ENCODE peak calls at places on chromosome 7, in four cellular contexts. F is substantia nigra, K is astrocyte, H is aorta. B is an unnamed sample.

GRCh38 chr7:25537678-25538375 is 309.5 kb upstream of the NPVF start:
- DNase-seq in K (no peak), H (peak), F (no peak), B (no peak)

GRCh38 chr7:50303894-50304157 is 690 bp upstream of the IKZF1 start:
- DNase-seq in H (no peak), K (no peak), F (no peak), B (no peak)

GRCh38 chr7:135716677-135717238 is 11.2 kb downstream of the SLC13A4 start:
- DNase-seq in K (peak), H (no peak), F (no peak), B (no peak)

GRCh38 chr7:143490719-143491306 is 13.1 kb downstream of the TAS2R41 start:
- DNase-seq in F (no peak), H (no peak), K (no peak), B (no peak)

GRCh38 chr7:153258686-153259085 is 499.1 kb downstream of the ACTR3B start:
- DNase-seq in F (no peak), K (no peak), H (no peak), B (no peak)

GRCh38 chr7:155371331-155371883 is 73.7 kb downstream of the INSIG1 start:
- DNase-seq in F (no peak), H (peak), K (no peak), B (no peak)

GRCh38 chr7:127383123-127383835 is 9.2 kb downstream of the ZNF800 start:
- DNase-seq in F (no peak), K (peak), H (no peak), B (no peak)

GRCh38 chr7:117172283-117172682 is 150.6 kb downstream of the WNT2 start:
- DNase-seq in H (no peak), F (no peak), K (no peak), B (no peak)

GRCh38 chr7:137916980-137917645 is 70.3 kb upstream of the DGKI start:
- DNase-seq in F (no peak), H (no peak), K (no peak), B (no peak)

GRCh38 chr7:54904986-54905385 is 113.8 kb upstream of the EGFR start:
- DNase-seq in F (no peak), H (no peak), K (no peak), B (no peak)

GRCh38 chr7:73577627-73578341 is 595 bp downstream of the TBL2 start:
- DNase-seq in H (no peak), K (no peak), F (no peak), B (no peak)

GRCh38 chr7:81161459-81162075 is 242.7 kb upstream of the SEMA3C start:
- DNase-seq in F (no peak), K (peak), H (no peak), B (no peak)

GRCh38 chr7:124552217-124552616 is 213.4 kb downstream of the GPR37 start:
- DNase-seq in K (no peak), H (no peak), F (no peak), B (no peak)

GRCh38 chr7:44768663-44769361 is 20.2 kb downstream of the ZMIZ2 start:
- DNase-seq in K (no peak), F (no peak), H (no peak), B (no peak)
- H3K27ac ChIP-seq in K (no peak), F (peak), H (no peak), B (peak)

GRCh38 chr7:30863694-30864011 is 48.0 kb upstream of the AQP1 start:
- DNase-seq in H (no peak), F (no peak), K (peak), B (no peak)
- H3K27ac ChIP-seq in H (peak), F (no peak), K (no peak), B (no peak)

GRCh38 chr7:22216832-22217475 is 140.0 kb downstream of the RAPGEF5 start:
- DNase-seq in F (no peak), K (no peak), H (no peak), B (no peak)

GRCh38 chr7:22216309-22216708 is 140.6 kb downstream of the RAPGEF5 start:
- DNase-seq in K (no peak), F (no peak), H (no peak), B (no peak)

GRCh38 chr7:22220947-22221346 is 136.0 kb downstream of the RAPGEF5 start:
- DNase-seq in K (no peak), H (no peak), F (no peak), B (no peak)

GRCh38 chr7:22219036-22219435 is 137.9 kb downstream of the RAPGEF5 start:
- DNase-seq in K (no peak), H (no peak), F (peak), B (peak)

GRCh38 chr7:22219739-22220493 is 137.0 kb downstream of the RAPGEF5 start:
- DNase-seq in H (no peak), F (no peak), K (no peak), B (no peak)
- H3K27ac ChIP-seq in H (peak), F (peak), K (no peak), B (peak)

GRCh38 chr7:133060016-133060415 is 21.9 kb downstream of the CHCHD3 start:
- DNase-seq in F (no peak), H (no peak), K (no peak), B (no peak)
- H3K27ac ChIP-seq in F (no peak), H (no peak), K (no peak), B (no peak)

B was measured in caudate nucleus.